ENCODE peak calls at places on chromosomes 3 and 15, in four cellular contexts. One of them, this sample, is unnamed.
A peak's percentile ranks its signal among the peaks of the same experiment; 100 is the strongest.

GRCh38 chr15:35173444-35174118 is 88.5 kb upstream of the NANOGP8 start:
- DNase-seq in hepatocyte: no peak
- DNase-seq in neural progenitor cell: no peak
- DNase-seq in GM23248: peak; percentile 54
- DNase-seq in this sample: no peak

GRCh38 chr3:113304856-113305540 is 93.6 kb downstream of the BOC start:
- DNase-seq in neural progenitor cell: peak; percentile 61
- DNase-seq in hepatocyte: no peak
- DNase-seq in GM23248: peak; percentile 41
- DNase-seq in this sample: no peak

GRCh38 chr3:37753428-37753827 is 108.3 kb upstream of the CTDSPL start:
- DNase-seq in neural progenitor cell: no peak
- DNase-seq in GM23248: no peak
- DNase-seq in hepatocyte: no peak
- DNase-seq in this sample: no peak

GRCh38 chr3:63975705-63976104 is 47.6 kb downstream of the PSMD6 start:
- DNase-seq in GM23248: peak; percentile 57
- DNase-seq in neural progenitor cell: no peak
- DNase-seq in hepatocyte: no peak
- DNase-seq in this sample: no peak

GRCh38 chr15:38378162-38378560 is 75.8 kb upstream of the FAM98B start:
- DNase-seq in neural progenitor cell: no peak
- DNase-seq in hepatocyte: no peak
- DNase-seq in GM23248: peak; percentile 8
- DNase-seq in this sample: no peak

GRCh38 chr15:22888120-22888859 is 49.8 kb downstream of the NIPA2 start:
- DNase-seq in neural progenitor cell: no peak
- DNase-seq in hepatocyte: peak; percentile 78
- DNase-seq in GM23248: peak; percentile 99
- DNase-seq in this sample: no peak

GRCh38 chr15:67779160-67780111 is 45.9 kb upstream of the SKOR1 start:
- DNase-seq in GM23248: no peak
- DNase-seq in neural progenitor cell: no peak
- DNase-seq in hepatocyte: no peak
- DNase-seq in this sample: no peak

GRCh38 chr3:121436641-121437040 is 109.1 kb downstream of the POLQ start:
- DNase-seq in GM23248: no peak
- DNase-seq in hepatocyte: no peak
- DNase-seq in neural progenitor cell: no peak
- DNase-seq in this sample: no peak

GRCh38 chr3:195103623-195104022 is 167.3 kb downstream of the XXYLT1 start:
- DNase-seq in hepatocyte: no peak
- DNase-seq in neural progenitor cell: no peak
- DNase-seq in GM23248: no peak
- DNase-seq in this sample: no peak

GRCh38 chr3:124960205-124960604 is 25.7 kb upstream of the MUC13 start:
- DNase-seq in hepatocyte: no peak
- DNase-seq in neural progenitor cell: no peak
- DNase-seq in GM23248: no peak
- DNase-seq in this sample: no peak

GRCh38 chr3:36095238-36095637 is 285.1 kb upstream of the STAC start:
- DNase-seq in GM23248: no peak
- DNase-seq in neural progenitor cell: no peak
- DNase-seq in hepatocyte: no peak
- DNase-seq in this sample: peak; percentile 12

GRCh38 chr3:142863010-142863787 is 25.7 kb downstream of the PCOLCE2 start:
- DNase-seq in GM23248: peak; percentile 91
- DNase-seq in hepatocyte: no peak
- DNase-seq in neural progenitor cell: peak; percentile 15
- DNase-seq in this sample: no peak

GRCh38 chr15:62497356-62497755 is 332.3 kb upstream of the C2CD4B start:
- DNase-seq in GM23248: peak; percentile 62
- DNase-seq in hepatocyte: no peak
- DNase-seq in neural progenitor cell: no peak
- DNase-seq in this sample: no peak

GRCh38 chr15:40743921-40744809 is 10.9 kb downstream of the RMDN3 start:
- DNase-seq in neural progenitor cell: no peak
- DNase-seq in GM23248: peak; percentile 93
- DNase-seq in hepatocyte: peak; percentile 44
- DNase-seq in this sample: no peak

GRCh38 chr3:56654460-56654859 is 28.6 kb downstream of the TASOR start:
- DNase-seq in hepatocyte: no peak
- DNase-seq in GM23248: no peak
- DNase-seq in neural progenitor cell: no peak
- DNase-seq in this sample: no peak

GRCh38 chr3:37097776-37098175 is 76.6 kb downstream of the LRRFIP2 start:
- DNase-seq in hepatocyte: no peak
- DNase-seq in GM23248: no peak
- DNase-seq in neural progenitor cell: no peak
- DNase-seq in this sample: no peak

GRCh38 chr15:40925863-40926658 is 3.1 kb upstream of the DLL4 start:
- DNase-seq in neural progenitor cell: peak; percentile 82
- DNase-seq in GM23248: peak; percentile 55
- DNase-seq in hepatocyte: peak; percentile 55
- DNase-seq in this sample: no peak

GRCh38 chr15:22786868-22787698 is 639 bp downstream of the NIPA1 start:
- DNase-seq in neural progenitor cell: peak; percentile 66
- DNase-seq in hepatocyte: peak; percentile 57
- DNase-seq in GM23248: peak; percentile 54
- DNase-seq in this sample: peak; percentile 63

GRCh38 chr3:11764931-11765363 is 81.7 kb downstream of the TAMM41 start:
- DNase-seq in neural progenitor cell: no peak
- DNase-seq in GM23248: peak; percentile 82
- DNase-seq in hepatocyte: no peak
- DNase-seq in this sample: no peak

GRCh38 chr3:123096701-123097100 is 29.9 kb downstream of the PDIA5 start:
- DNase-seq in hepatocyte: peak; percentile 62
- DNase-seq in GM23248: peak; percentile 36
- DNase-seq in neural progenitor cell: no peak
- DNase-seq in this sample: no peak
- H2AFZ ChIP-seq in hepatocyte: no peak overlapping the region
- H2AFZ ChIP-seq in GM23248: no peak overlapping the region
- H2AFZ ChIP-seq in neural progenitor cell: no peak overlapping the region
- H2AFZ ChIP-seq in this sample: no peak overlapping the region

GRCh38 chr15:32873292-32874114 is 155.7 kb downstream of the GREM1 start:
- DNase-seq in neural progenitor cell: no peak
- DNase-seq in GM23248: peak; percentile 59
- DNase-seq in hepatocyte: peak; percentile 30
- DNase-seq in this sample: no peak
- TF ChIP-seq EZH2phosphoT487 in neural progenitor cell: no peak
- TF ChIP-seq EZH2phosphoT487 in GM23248: no peak
- TF ChIP-seq EZH2phosphoT487 in hepatocyte: no peak
- TF ChIP-seq EZH2phosphoT487 in this sample: no peak

GRCh38 chr3:150975096-150975991 is 2.8 kb upstream of the CLRN1 start:
- DNase-seq in GM23248: no peak
- DNase-seq in neural progenitor cell: no peak
- DNase-seq in hepatocyte: no peak
- DNase-seq in this sample: no peak

GRCh38 chr3:150968341-150968740 is 4.2 kb downstream of the CLRN1 start:
- DNase-seq in GM23248: no peak
- DNase-seq in hepatocyte: no peak
- DNase-seq in neural progenitor cell: no peak
- DNase-seq in this sample: no peak

GRCh38 chr3:150975992-150976368 is 3.5 kb upstream of the CLRN1 start:
- DNase-seq in GM23248: no peak
- DNase-seq in neural progenitor cell: no peak
- DNase-seq in hepatocyte: no peak
- DNase-seq in this sample: no peak

GRCh38 chr3:150972379-150972985 is at the start of gene CLRN1:
- DNase-seq in GM23248: no peak
- DNase-seq in neural progenitor cell: no peak
- DNase-seq in hepatocyte: peak; percentile 11
- DNase-seq in this sample: no peak

GRCh38 chr3:150970665-150971327 is 1.7 kb downstream of the CLRN1 start:
- DNase-seq in hepatocyte: no peak
- DNase-seq in neural progenitor cell: no peak
- DNase-seq in GM23248: peak; percentile 83
- DNase-seq in this sample: no peak
- H2AFZ ChIP-seq in hepatocyte: no peak overlapping the region
- H2AFZ ChIP-seq in neural progenitor cell: peak overlapping the region; percentile 3
- H2AFZ ChIP-seq in GM23248: peak overlapping the region; percentile 55
- H2AFZ ChIP-seq in this sample: no peak overlapping the region

GRCh38 chr3:157102098-157102497 is 57.8 kb downstream of the CCNL1 start:
- DNase-seq in GM23248: no peak
- DNase-seq in hepatocyte: no peak
- DNase-seq in neural progenitor cell: no peak
- DNase-seq in this sample: no peak

GRCh38 chr3:157103860-157104259 is 56.1 kb downstream of the CCNL1 start:
- DNase-seq in GM23248: no peak
- DNase-seq in hepatocyte: no peak
- DNase-seq in neural progenitor cell: no peak
- DNase-seq in this sample: no peak

GRCh38 chr3:157103280-157103679 is 56.7 kb downstream of the CCNL1 start:
- DNase-seq in neural progenitor cell: no peak
- DNase-seq in hepatocyte: no peak
- DNase-seq in GM23248: no peak
- DNase-seq in this sample: peak; percentile 66

GRCh38 chr3:157104928-157105652 is 54.9 kb downstream of the CCNL1 start:
- DNase-seq in neural progenitor cell: peak; percentile 80
- DNase-seq in hepatocyte: no peak
- DNase-seq in GM23248: no peak
- DNase-seq in this sample: peak; percentile 87

GRCh38 chr3:157104521-157104920 is 55.4 kb downstream of the CCNL1 start:
- DNase-seq in hepatocyte: no peak
- DNase-seq in neural progenitor cell: no peak
- DNase-seq in GM23248: peak; percentile 69
- DNase-seq in this sample: no peak
- TF ChIP-seq EZH2phosphoT487 in hepatocyte: no peak
- TF ChIP-seq EZH2phosphoT487 in neural progenitor cell: no peak
- TF ChIP-seq EZH2phosphoT487 in GM23248: no peak
- TF ChIP-seq EZH2phosphoT487 in this sample: no peak

GRCh38 chr3:177447938-177448337 is 250.7 kb upstream of the TBL1XR1 start:
- DNase-seq in GM23248: no peak
- DNase-seq in neural progenitor cell: no peak
- DNase-seq in hepatocyte: no peak
- DNase-seq in this sample: no peak
- H2AFZ ChIP-seq in GM23248: no peak overlapping the region
- H2AFZ ChIP-seq in neural progenitor cell: no peak overlapping the region
- H2AFZ ChIP-seq in hepatocyte: no peak overlapping the region
- H2AFZ ChIP-seq in this sample: no peak overlapping the region

DNA sequence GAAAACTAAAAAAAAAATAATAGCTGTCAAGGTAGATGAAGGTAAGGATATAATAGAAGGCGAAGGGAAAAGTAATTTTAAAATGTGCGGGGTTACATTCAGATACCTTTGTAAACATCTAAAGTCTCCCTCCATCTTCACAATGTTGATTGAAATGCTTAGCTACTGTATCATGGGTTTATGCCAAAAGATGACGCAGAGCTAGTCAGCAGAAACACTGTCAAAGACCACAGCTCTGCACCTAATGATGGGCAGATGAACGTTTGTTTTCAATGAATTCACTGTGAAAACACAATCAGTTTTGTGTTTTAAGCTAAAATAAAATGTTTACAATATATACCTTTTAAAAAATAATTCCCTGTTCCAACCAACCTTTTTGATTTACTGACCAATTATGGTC is 61.2 kb downstream of the RFTN1 start:
- DNase-seq in GM23248: peak; percentile 77
- DNase-seq in neural progenitor cell: no peak
- DNase-seq in hepatocyte: no peak
- DNase-seq in this sample: no peak
- TF ChIP-seq EZH2phosphoT487 in GM23248: no peak
- TF ChIP-seq EZH2phosphoT487 in neural progenitor cell: no peak
- TF ChIP-seq EZH2phosphoT487 in hepatocyte: no peak
- TF ChIP-seq EZH2phosphoT487 in this sample: no peak

GRCh38 chr3:104323226-104323625 is 1043.5 kb upstream of the ALCAM start:
- DNase-seq in neural progenitor cell: no peak
- DNase-seq in hepatocyte: no peak
- DNase-seq in GM23248: no peak
- DNase-seq in this sample: no peak
- H2AFZ ChIP-seq in neural progenitor cell: no peak overlapping the region
- H2AFZ ChIP-seq in hepatocyte: no peak overlapping the region
- H2AFZ ChIP-seq in GM23248: no peak overlapping the region
- H2AFZ ChIP-seq in this sample: no peak overlapping the region

GRCh38 chr3:129040039-129040336 is 20.6 kb upstream of the GP9 start:
- DNase-seq in GM23248: no peak
- DNase-seq in hepatocyte: no peak
- DNase-seq in neural progenitor cell: no peak
- DNase-seq in this sample: no peak
- TF ChIP-seq EZH2phosphoT487 in GM23248: no peak
- TF ChIP-seq EZH2phosphoT487 in hepatocyte: no peak
- TF ChIP-seq EZH2phosphoT487 in neural progenitor cell: no peak
- TF ChIP-seq EZH2phosphoT487 in this sample: no peak

GRCh38 chr3:170809975-170810357 is 60.0 kb downstream of the RPL22L1 start:
- DNase-seq in neural progenitor cell: no peak
- DNase-seq in GM23248: peak; percentile 70
- DNase-seq in hepatocyte: peak; percentile 42
- DNase-seq in this sample: no peak
- H2AFZ ChIP-seq in neural progenitor cell: no peak overlapping the region
- H2AFZ ChIP-seq in GM23248: peak overlapping the region; percentile 49
- H2AFZ ChIP-seq in hepatocyte: no peak overlapping the region
- H2AFZ ChIP-seq in this sample: no peak overlapping the region

DNA sequence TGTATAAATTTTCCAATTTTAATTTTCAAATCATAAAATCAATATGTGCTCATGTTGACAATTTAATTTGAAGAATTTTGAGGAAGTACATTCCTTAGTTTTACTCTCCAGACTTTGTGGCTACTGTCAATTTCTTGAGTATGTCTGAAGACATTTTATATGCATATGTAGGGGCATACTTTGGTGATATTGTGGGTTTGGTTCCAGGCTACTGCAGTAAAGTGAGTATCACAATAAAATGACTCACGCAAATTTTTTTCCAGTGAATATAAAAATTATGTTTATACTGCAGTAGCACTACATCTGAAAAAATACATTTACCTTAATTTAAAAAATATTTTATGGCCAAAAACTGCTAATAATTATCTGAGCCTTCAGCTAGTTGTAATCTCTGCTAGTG is 123.2 kb upstream of the PLCL2 start:
- DNase-seq in GM23248: peak; percentile 73
- DNase-seq in neural progenitor cell: no peak
- DNase-seq in hepatocyte: no peak
- DNase-seq in this sample: no peak
- TF ChIP-seq EZH2phosphoT487 in GM23248: no peak
- TF ChIP-seq EZH2phosphoT487 in neural progenitor cell: no peak
- TF ChIP-seq EZH2phosphoT487 in hepatocyte: no peak
- TF ChIP-seq EZH2phosphoT487 in this sample: no peak